ENCODE peak calls at places on chromosomes 11 and 22, in seven cellular contexts. F is HCT116; S is stimulated activated CD4-positive, alpha-beta T cell treated with anti-CD3 and anti-CD28 coated beads, TNF-alpha, amount 100 ng/mL, for 1 hour; N is thyroid gland; Y is hypothalamus; H is NCI-H1105; W is stimulated activated CD8-positive, alpha-beta memory T cell treated with anti-CD3 and anti-CD28 coated beads, Interleukin-15, amount 100 ng/mL, for 4 hours. G is an unnamed sample.

GRCh38 chr22:28034760-28035401 is 115.8 kb upstream of the PITPNB start:
- DNase-seq in Y (no peak), N (peak), S (no peak), W (no peak), H (peak), F (no peak), G (peak)

GRCh38 chr11:42301777-42302176 is 842.3 kb upstream of the LRRC4C start:
- DNase-seq in Y (no peak), N (no peak), H (no peak), S (no peak), F (no peak), W (no peak), G (no peak)

GRCh38 chr11:83720675-83721074 is 434.5 kb upstream of the CCDC90B start:
- DNase-seq in N (peak), F (no peak), Y (no peak), W (no peak), S (no peak), H (no peak), G (no peak)

GRCh38 chr11:2374456-2375201 is 2.5 kb upstream of the CD81 start:
- DNase-seq in S (no peak), F (no peak), W (no peak), N (no peak), Y (no peak), H (no peak), G (no peak)

GRCh38 chr11:63917685-63918523 is 940 bp upstream of the RCOR2 start:
- DNase-seq in W (no peak), F (peak), S (no peak), Y (no peak), N (peak), H (no peak), G (peak)

GRCh38 chr22:30396871-30397655 is at the start of gene SEC14L2:
- DNase-seq in Y (no peak), F (peak), N (peak), W (peak), H (peak), S (peak), G (peak)

GRCh38 chr11:60158666-60159065 is 24.2 kb downstream of the MS4A6A start:
- DNase-seq in N (no peak), F (no peak), S (no peak), H (no peak), W (no peak), Y (no peak), G (no peak)

GRCh38 chr11:13837286-13837685 is 125.2 kb upstream of the SPON1 start:
- DNase-seq in N (no peak), Y (no peak), H (no peak), F (peak), S (no peak), W (no peak), G (no peak)

GRCh38 chr22:45638834-45639746 is 32.5 kb upstream of the ATXN10 start:
- DNase-seq in H (peak), F (peak), S (no peak), N (no peak), Y (no peak), W (no peak), G (no peak)

GRCh38 chr22:24460418-24461089 is 33.2 kb downstream of the ADORA2A start:
- DNase-seq in S (no peak), W (no peak), Y (no peak), H (no peak), N (peak), F (no peak), G (no peak)